ENCODE peak calls at places on chromosomes 6 and 20, in seven cellular contexts. O is HCT116, M is HepG2, D is K562, K is H1, P is SK-N-SH, S is GM12878. W is an unnamed sample.

GRCh38 chr6:15073344-15073789 is 172.5 kb upstream of the JARID2 start:
- DNase-seq in O (no peak), M (no peak), D (no peak), K (no peak), P (no peak), S (peak; percentile 41), W (no peak)

GRCh38 chr6:134288538-134289203 is 29.2 kb downstream of the SGK1 start:
- DNase-seq in O (no peak), M (no peak), D (no peak), K (no peak), P (no peak), S (no peak), W (no peak)

GRCh38 chr6:30884521-30885480 is 482 bp downstream of the DDR1 start:
- DNase-seq in O (no peak), M (no peak), D (peak; percentile 77), K (no peak), P (peak; percentile 77), S (no peak), W (peak; percentile 76)

GRCh38 chr6:1819007-1819406 is 209.3 kb downstream of the FOXC1 start:
- DNase-seq in O (no peak), M (no peak), D (no peak), K (no peak), P (no peak), S (no peak), W (no peak)

GRCh38 chr6:112144145-112144926 is 56.9 kb downstream of the FAM229B start:
- DNase-seq in O (no peak), M (peak; percentile 30), D (no peak), K (no peak), P (peak; percentile 40), S (no peak), W (peak; percentile 57)

GRCh38 chr20:63053430-63054102 is 46.8 kb upstream of the BHLHE23 start:
- DNase-seq in O (no peak), M (no peak), D (no peak), K (no peak), P (no peak), S (no peak), W (no peak)

GRCh38 chr6:16966821-16967817 is 134.7 kb upstream of the STMND1 start:
- DNase-seq in O (no peak), M (no peak), D (no peak), K (no peak), P (no peak), S (no peak), W (no peak)

GRCh38 chr6:154537486-154537885 is 27.0 kb upstream of the CNKSR3 start:
- DNase-seq in O (no peak), M (no peak), D (no peak), K (no peak), P (no peak), S (no peak), W (no peak)

GRCh38 chr20:34569598-34569997 is 11.1 kb downstream of the MAP1LC3A start:
- DNase-seq in O (no peak), M (no peak), D (no peak), K (no peak), P (no peak), S (no peak), W (no peak)

GRCh38 chr6:44062771-44063560 is 64.3 kb downstream of the MRPL14 start:
- DNase-seq in O (no peak), M (no peak), D (peak; percentile 80), K (no peak), P (peak; percentile 50), S (no peak), W (no peak)

GRCh38 chr20:52905235-52905634 is 66.9 kb upstream of the TSHZ2 start:
- DNase-seq in O (no peak), M (no peak), D (no peak), K (no peak), P (no peak), S (no peak), W (no peak)

GRCh38 chr6:712805-713204 is 19.9 kb upstream of the EXOC2 start:
- DNase-seq in O (no peak), M (no peak), D (no peak), K (no peak), P (no peak), S (no peak), W (no peak)

GRCh38 chr6:47481806-47482205 is 4.2 kb downstream of the CD2AP start:
- DNase-seq in O (no peak), M (no peak), D (no peak), K (no peak), P (no peak), S (no peak), W (peak; percentile 60)

GRCh38 chr6:37994238-37994637 is 174.7 kb downstream of the ZFAND3 start:
- DNase-seq in O (no peak), M (no peak), D (no peak), K (no peak), P (no peak), S (no peak), W (no peak)

GRCh38 chr20:19747903-19748302 is 10.2 kb upstream of the RIN2 start:
- DNase-seq in O (no peak), M (no peak), D (no peak), K (no peak), P (no peak), S (no peak), W (no peak)

GRCh38 chr6:34358389-34358906 is 34.0 kb downstream of the NUDT3 start:
- DNase-seq in O (no peak), M (no peak), D (no peak), K (no peak), P (peak; percentile 52), S (no peak), W (no peak)

GRCh38 chr20:36924167-36925045 is 27.1 kb downstream of the SAMHD1 start:
- DNase-seq in O (no peak), M (no peak), D (peak; percentile 57), K (no peak), P (no peak), S (no peak), W (no peak)

GRCh38 chr6:112296122-112296521 is 41.8 kb upstream of the LAMA4 start:
- DNase-seq in O (peak; percentile 27), M (peak; percentile 32), D (no peak), K (no peak), P (no peak), S (no peak), W (no peak)

GRCh38 chr6:38034269-38034914 is 214.9 kb downstream of the ZFAND3 start:
- DNase-seq in O (peak; percentile 23), M (peak; percentile 18), D (no peak), K (no peak), P (no peak), S (no peak), W (no peak)

GRCh38 chr6:106087548-106088325 is 1.6 kb downstream of the PRDM1 start:
- DNase-seq in O (no peak), M (no peak), D (no peak), K (no peak), P (no peak), S (no peak), W (no peak)

GRCh38 chr20:37152284-37152683 is 26.8 kb upstream of the RPN2 start:
- DNase-seq in O (no peak), M (peak; percentile 71), D (no peak), K (no peak), P (no peak), S (no peak), W (no peak)

GRCh38 chr6:43856005-43856765 is 86.2 kb downstream of the VEGFA start:
- DNase-seq in O (peak; percentile 21), M (peak; percentile 86), D (peak; percentile 66), K (no peak), P (peak; percentile 74), S (no peak), W (peak; percentile 63)

GRCh38 chr6:144351741-144352140 is 66.6 kb downstream of the UTRN start:
- DNase-seq in O (no peak), M (no peak), D (no peak), K (no peak), P (no peak), S (no peak), W (no peak)
- TF ChIP-seq JUND in O (no peak), M (no peak), D (no peak), K (no peak), P (no peak), S (no peak), W (no peak)

GRCh38 chr6:136640132-136640915 is 90.1 kb upstream of the MAP7 start:
- DNase-seq in O (no peak), M (no peak), D (no peak), K (no peak), P (no peak), S (no peak), W (no peak)

GRCh38 chr6:136641166-136641565 is 90.9 kb upstream of the MAP7 start:
- DNase-seq in O (no peak), M (no peak), D (no peak), K (no peak), P (no peak), S (no peak), W (no peak)

GRCh38 chr6:136643850-136644596 is 93.8 kb upstream of the MAP7 start:
- DNase-seq in O (peak; percentile 79), M (peak; percentile 65), D (peak; percentile 75), K (peak; percentile 64), P (peak; percentile 73), S (peak; percentile 40), W (peak; percentile 35)

GRCh38 chr6:136639671-136640070 is 89.4 kb upstream of the MAP7 start:
- DNase-seq in O (no peak), M (no peak), D (no peak), K (no peak), P (no peak), S (no peak), W (no peak)

DNA sequence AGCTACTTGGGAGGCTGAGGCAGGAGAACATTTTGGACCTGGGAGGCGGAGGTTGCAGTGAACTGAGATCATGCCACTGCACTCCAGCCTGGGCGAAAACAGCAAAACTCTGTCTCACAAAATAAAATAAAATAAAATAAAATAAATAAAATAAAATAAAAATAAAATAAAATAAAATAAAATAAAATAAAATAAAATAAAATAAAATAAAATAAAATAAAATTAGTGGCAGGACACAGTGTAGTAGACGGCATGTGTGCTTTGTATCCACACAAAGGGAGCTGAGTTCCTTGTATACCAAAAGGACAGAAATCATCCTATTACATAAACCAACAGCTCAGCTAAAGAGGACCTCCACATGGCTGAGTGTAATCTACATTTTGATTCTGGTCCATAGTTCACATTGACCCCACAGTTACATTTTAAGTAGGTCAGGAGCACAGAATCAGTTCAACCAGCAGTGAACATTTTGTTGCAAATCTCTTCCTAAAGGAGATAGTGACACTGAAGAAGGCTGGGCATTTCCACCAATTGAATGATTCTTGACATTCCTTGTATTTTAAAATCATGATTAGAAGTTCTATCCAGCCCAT is 91.7 kb upstream of the MAP7 start:
- DNase-seq in O (no peak), M (no peak), D (no peak), K (no peak), P (no peak), S (no peak), W (no peak)
- TF ChIP-seq JUND in O (no peak), M (no peak), D (no peak), K (no peak), P (no peak), S (no peak), W (no peak)

GRCh38 chr6:122388945-122389344 is 10.5 kb upstream of the HSF2 start:
- DNase-seq in O (no peak), M (no peak), D (no peak), K (no peak), P (no peak), S (no peak), W (no peak)
- TF ChIP-seq JUND in O (no peak), M (no peak), D (no peak), K (no peak), P (no peak), S (no peak), W (no peak)

DNA sequence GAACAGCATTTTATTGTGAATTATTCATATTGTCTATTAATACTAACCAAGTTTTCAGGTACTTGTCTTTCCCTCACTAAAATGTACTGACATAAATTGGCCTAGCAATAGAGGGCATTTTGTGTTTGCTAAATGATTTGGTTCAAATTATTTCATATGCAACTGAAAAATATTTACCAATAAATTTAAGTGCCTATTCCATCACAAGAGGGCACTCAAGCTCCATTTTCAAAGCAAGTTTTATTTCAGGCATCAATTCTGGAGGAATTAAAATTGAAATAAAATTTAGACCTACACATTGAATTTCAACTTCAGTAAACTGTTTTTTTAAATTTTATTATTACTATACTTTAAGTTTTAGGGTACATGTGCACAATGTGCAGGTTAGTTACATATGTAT is 114.3 kb upstream of the SYNCRIP start:
- DNase-seq in O (peak; percentile 22), M (no peak), D (no peak), K (no peak), P (peak; percentile 25), S (no peak), W (peak; percentile 6)
- TF ChIP-seq JUND in O (no peak), M (no peak), D (no peak), K (no peak), P (no peak), S (no peak), W (no peak)

W was measured in T47D.